ENCODE peak calls at places on chromosome 21, in five cellular contexts. One of them, this sample, is unnamed.

GRCh38 chr21:33914188-33914587 is 1.4 kb downstream of the ATP5PO start:
- ATAC-seq in upper lobe of left lung: no peak
- ATAC-seq in HepG2: no peak
- ATAC-seq in GM12878: peak
- ATAC-seq in K562: no peak
- ATAC-seq in this sample: no peak

GRCh38 chr21:33256019-33256418 is 10.1 kb upstream of the IL10RB start:
- ATAC-seq in upper lobe of left lung: no peak
- ATAC-seq in HepG2: no peak
- ATAC-seq in GM12878: no peak
- ATAC-seq in K562: no peak
- ATAC-seq in this sample: no peak

GRCh38 chr21:16159213-16159970 is 429.6 kb downstream of the USP25 start:
- ATAC-seq in upper lobe of left lung: no peak
- ATAC-seq in HepG2: no peak
- ATAC-seq in GM12878: no peak
- ATAC-seq in K562: no peak
- ATAC-seq in this sample: no peak

GRCh38 chr21:34004984-34005383 is 68.4 kb upstream of the MRPS6 start:
- ATAC-seq in upper lobe of left lung: no peak
- ATAC-seq in HepG2: no peak
- ATAC-seq in GM12878: no peak
- ATAC-seq in K562: no peak
- ATAC-seq in this sample: peak

GRCh38 chr21:31340942-31341487 is 3.0 kb downstream of the TIAM1 start:
- ATAC-seq in upper lobe of left lung: no peak
- ATAC-seq in HepG2: no peak
- ATAC-seq in GM12878: no peak
- ATAC-seq in K562: no peak
- ATAC-seq in this sample: no peak

GRCh38 chr21:38531142-38531541 is 32.9 kb upstream of the ERG start:
- ATAC-seq in upper lobe of left lung: no peak
- ATAC-seq in HepG2: no peak
- ATAC-seq in GM12878: no peak
- ATAC-seq in K562: no peak
- ATAC-seq in this sample: no peak

GRCh38 chr21:46393451-46393940 is 65.2 kb upstream of the DIP2A start:
- ATAC-seq in upper lobe of left lung: peak
- ATAC-seq in HepG2: peak
- ATAC-seq in GM12878: no peak
- ATAC-seq in K562: peak
- ATAC-seq in this sample: peak

GRCh38 chr21:35004289-35004688 is 44.8 kb downstream of the RUNX1 start:
- ATAC-seq in upper lobe of left lung: no peak
- ATAC-seq in HepG2: no peak
- ATAC-seq in GM12878: no peak
- ATAC-seq in K562: peak
- ATAC-seq in this sample: no peak

GRCh38 chr21:26070121-26070520 is 100.4 kb downstream of the APP start:
- ATAC-seq in upper lobe of left lung: no peak
- ATAC-seq in HepG2: no peak
- ATAC-seq in GM12878: no peak
- ATAC-seq in K562: no peak
- ATAC-seq in this sample: no peak
- TF ChIP-seq POLR2AphosphoS5 in upper lobe of left lung: no peak
- TF ChIP-seq POLR2AphosphoS5 in HepG2: no peak
- TF ChIP-seq POLR2AphosphoS5 in GM12878: no peak
- TF ChIP-seq POLR2AphosphoS5 in K562: no peak
- TF ChIP-seq POLR2AphosphoS5 in this sample: no peak

GRCh38 chr21:41451753-41452676 is 26.0 kb downstream of the MX1 start:
- ATAC-seq in upper lobe of left lung: no peak
- ATAC-seq in HepG2: no peak
- ATAC-seq in GM12878: no peak
- ATAC-seq in K562: no peak
- ATAC-seq in this sample: no peak
- TF ChIP-seq EP300 in upper lobe of left lung: no peak
- TF ChIP-seq EP300 in HepG2: no peak
- TF ChIP-seq EP300 in GM12878: no peak
- TF ChIP-seq EP300 in K562: no peak
- TF ChIP-seq EP300 in this sample: no peak

GRCh38 chr21:36551731-36552457 is 72.0 kb upstream of the CLDN14 start:
- ATAC-seq in upper lobe of left lung: no peak
- ATAC-seq in HepG2: no peak
- ATAC-seq in GM12878: no peak
- ATAC-seq in K562: no peak
- ATAC-seq in this sample: no peak
- TF ChIP-seq POLR2AphosphoS5 in upper lobe of left lung: no peak
- TF ChIP-seq POLR2AphosphoS5 in HepG2: no peak
- TF ChIP-seq POLR2AphosphoS5 in GM12878: no peak
- TF ChIP-seq POLR2AphosphoS5 in K562: no peak
- TF ChIP-seq POLR2AphosphoS5 in this sample: no peak

GRCh38 chr21:43343095-43343991 is 83.6 kb downstream of the SIK1 start:
- ATAC-seq in upper lobe of left lung: peak
- ATAC-seq in HepG2: peak
- ATAC-seq in GM12878: peak
- ATAC-seq in K562: peak
- ATAC-seq in this sample: no peak

GRCh38 chr21:43340491-43341348 is 86.2 kb downstream of the SIK1 start:
- ATAC-seq in upper lobe of left lung: no peak
- ATAC-seq in HepG2: no peak
- ATAC-seq in GM12878: no peak
- ATAC-seq in K562: peak
- ATAC-seq in this sample: no peak

GRCh38 chr21:43339668-43340067 is 87.3 kb downstream of the SIK1 start:
- ATAC-seq in upper lobe of left lung: no peak
- ATAC-seq in HepG2: no peak
- ATAC-seq in GM12878: no peak
- ATAC-seq in K562: no peak
- ATAC-seq in this sample: peak

GRCh38 chr21:43342301-43342881 is 84.5 kb downstream of the SIK1 start:
- ATAC-seq in upper lobe of left lung: no peak
- ATAC-seq in HepG2: no peak
- ATAC-seq in GM12878: no peak
- ATAC-seq in K562: no peak
- ATAC-seq in this sample: no peak

DNA sequence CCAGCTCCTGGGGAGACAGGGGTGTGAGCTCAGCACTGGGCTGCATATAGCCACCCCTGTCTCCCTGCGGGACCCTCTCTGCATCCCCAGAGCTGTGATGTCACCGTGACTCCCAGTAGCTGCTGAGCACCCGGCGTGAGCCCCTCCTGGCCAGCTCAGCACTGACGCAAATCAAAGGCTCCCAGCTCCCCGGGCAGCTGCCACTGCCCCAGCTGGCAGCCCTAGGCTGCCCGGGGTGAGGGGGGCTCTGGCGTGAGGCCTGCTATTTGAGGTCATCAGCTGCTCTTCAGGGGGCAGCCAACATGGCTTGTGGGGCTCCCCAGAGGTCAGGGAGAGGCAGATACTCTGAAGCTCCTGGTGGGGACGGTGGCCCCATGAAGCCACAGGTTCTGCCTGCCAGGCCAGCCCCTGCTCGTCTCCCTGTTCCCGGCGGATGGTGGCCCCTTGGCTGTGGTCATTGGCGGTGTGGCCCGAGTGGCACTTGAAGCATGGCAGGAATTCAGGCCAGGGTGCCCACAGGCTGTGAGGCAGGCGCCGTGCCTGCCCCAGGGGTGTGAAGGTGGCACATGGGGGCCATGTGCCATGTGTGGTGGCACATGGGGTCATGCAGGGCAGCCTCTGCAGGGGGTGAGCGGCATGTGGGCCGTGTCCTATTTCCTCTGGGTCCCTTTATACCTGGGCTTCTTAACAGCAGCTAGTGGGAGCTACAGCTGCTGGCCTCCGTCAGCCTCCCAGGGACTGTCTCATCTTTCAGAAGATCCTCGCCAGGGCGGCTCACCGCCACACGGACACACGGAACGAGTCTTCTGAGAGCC is 85.4 kb downstream of the SIK1 start:
- ATAC-seq in upper lobe of left lung: no peak
- ATAC-seq in HepG2: no peak
- ATAC-seq in GM12878: no peak
- ATAC-seq in K562: no peak
- ATAC-seq in this sample: no peak
- TF ChIP-seq EP300 in upper lobe of left lung: no peak
- TF ChIP-seq EP300 in HepG2: no peak
- TF ChIP-seq EP300 in GM12878: no peak
- TF ChIP-seq EP300 in K562: no peak
- TF ChIP-seq EP300 in this sample: no peak

DNA sequence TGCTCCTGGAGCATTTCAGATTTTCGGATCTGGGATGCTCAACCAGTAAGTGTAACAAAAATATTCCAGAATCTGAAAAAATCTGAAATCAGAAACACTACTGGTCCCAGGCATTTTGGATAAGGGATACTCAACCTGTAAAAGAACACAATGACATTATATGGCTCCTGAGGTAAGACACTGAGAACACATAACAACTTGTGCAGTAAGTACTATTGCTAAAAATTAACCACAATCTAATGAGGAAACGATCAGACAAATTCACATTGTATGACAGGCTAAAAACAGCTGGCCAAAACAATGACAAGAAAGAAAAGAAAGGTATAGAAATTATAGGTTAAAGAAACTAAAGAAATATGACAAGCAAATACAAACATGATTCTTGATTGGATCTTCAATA is 54.9 kb downstream of the LTN1 start:
- ATAC-seq in upper lobe of left lung: no peak
- ATAC-seq in HepG2: no peak
- ATAC-seq in GM12878: no peak
- ATAC-seq in K562: no peak
- ATAC-seq in this sample: no peak
- TF ChIP-seq POLR2AphosphoS5 in upper lobe of left lung: no peak
- TF ChIP-seq POLR2AphosphoS5 in HepG2: no peak
- TF ChIP-seq POLR2AphosphoS5 in GM12878: no peak
- TF ChIP-seq POLR2AphosphoS5 in K562: no peak
- TF ChIP-seq POLR2AphosphoS5 in this sample: no peak

DNA sequence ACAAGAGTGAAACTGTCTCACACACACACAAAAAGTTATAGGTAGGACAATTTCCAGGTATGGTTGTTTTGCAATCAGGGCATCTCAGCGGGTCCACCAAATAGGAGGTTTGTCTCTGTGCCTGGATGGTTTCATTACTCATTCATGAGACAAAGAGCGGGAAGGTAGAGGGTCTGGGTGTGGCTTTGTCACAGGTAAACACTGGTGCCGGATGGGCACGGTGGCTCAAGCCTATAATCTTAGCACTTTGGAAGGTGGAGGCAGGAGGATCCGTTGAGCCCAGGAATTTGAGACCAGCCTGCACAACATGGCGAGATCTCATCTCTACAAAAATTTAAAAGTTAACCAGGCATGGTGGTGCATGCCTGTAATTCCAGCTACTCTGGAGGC is 16.3 kb upstream of the ERVH48-1 start:
- ATAC-seq in upper lobe of left lung: no peak
- ATAC-seq in HepG2: no peak
- ATAC-seq in GM12878: no peak
- ATAC-seq in K562: no peak
- ATAC-seq in this sample: no peak
- TF ChIP-seq EP300 in upper lobe of left lung: no peak
- TF ChIP-seq EP300 in HepG2: no peak
- TF ChIP-seq EP300 in GM12878: no peak
- TF ChIP-seq EP300 in K562: no peak
- TF ChIP-seq EP300 in this sample: no peak